ENCODE peak calls at places on chromosomes 11 and 22, in four cellular contexts. O, S, F and E are unnamed samples.

GRCh38 chr11:33375688-33376311 is 118.6 kb downstream of the HIPK3 start:
- DNase-seq in O (no peak), S (peak; percentile 28), F (no peak), E (no peak)

GRCh38 chr11:132032555-132032954 is 662.1 kb downstream of the NTM start:
- DNase-seq in O (no peak), S (peak; percentile 92), F (no peak), E (no peak)

GRCh38 chr11:11378184-11378940 is 25.3 kb upstream of the CSNK2A3 start:
- DNase-seq in O (no peak), S (no peak), F (no peak), E (no peak)

GRCh38 chr11:15497366-15497765 is 382.6 kb downstream of the INSC start:
- DNase-seq in O (no peak), S (no peak), F (no peak), E (no peak)

GRCh38 chr11:44793350-44794090 is 66.8 kb downstream of the TSPAN18 start:
- DNase-seq in O (peak; percentile 18), S (peak; percentile 57), F (peak; percentile 45), E (no peak)

GRCh38 chr22:40922484-40923303 is 28.5 kb upstream of the RBX1 start:
- DNase-seq in O (peak; percentile 47), S (peak; percentile 72), F (peak; percentile 63), E (peak; percentile 40)

GRCh38 chr11:68809506-68809905 is 32.2 kb downstream of the CPT1A start:
- DNase-seq in O (no peak), S (no peak), F (no peak), E (no peak)

GRCh38 chr11:19962795-19963163 is 197.5 kb downstream of the DBX1 start:
- DNase-seq in O (no peak), S (peak; percentile 97), F (no peak), E (no peak)

GRCh38 chr11:119049081-119049480 is 7.9 kb downstream of the HYOU1 start:
- DNase-seq in O (no peak), S (no peak), F (no peak), E (no peak)

GRCh38 chr11:121929581-121929980 is 186.4 kb downstream of the BLID start:
- DNase-seq in O (no peak), S (peak; percentile 38), F (no peak), E (peak; percentile 35)

GRCh38 chr11:65126624-65127274 is 4.6 kb downstream of the MRPL49 start:
- DNase-seq in O (no peak), S (no peak), F (no peak), E (no peak)

GRCh38 chr22:23533328-23533762 is 46.7 kb downstream of the IGLL1 start:
- DNase-seq in O (peak; percentile 58), S (peak; percentile 10), F (peak; percentile 76), E (peak; percentile 59)

GRCh38 chr22:41699264-41700104 is at the start of gene MEI1:
- DNase-seq in O (peak; percentile 25), S (peak; percentile 56), F (no peak), E (no peak)

GRCh38 chr11:60528934-60529333 is 13.7 kb downstream of the MS4A13 start:
- DNase-seq in O (no peak), S (no peak), F (no peak), E (no peak)

GRCh38 chr11:44043157-44043556 is 4.6 kb upstream of the ACCSL start:
- DNase-seq in O (no peak), S (no peak), F (no peak), E (no peak)

GRCh38 chr22:49825436-49825835 is 2.2 kb downstream of the BRD1 start:
- DNase-seq in O (no peak), S (peak; percentile 66), F (no peak), E (peak; percentile 34)

GRCh38 chr22:43876866-43877509 is 14.7 kb upstream of the SULT4A1 start:
- DNase-seq in O (no peak), S (no peak), F (no peak), E (no peak)

DNA sequence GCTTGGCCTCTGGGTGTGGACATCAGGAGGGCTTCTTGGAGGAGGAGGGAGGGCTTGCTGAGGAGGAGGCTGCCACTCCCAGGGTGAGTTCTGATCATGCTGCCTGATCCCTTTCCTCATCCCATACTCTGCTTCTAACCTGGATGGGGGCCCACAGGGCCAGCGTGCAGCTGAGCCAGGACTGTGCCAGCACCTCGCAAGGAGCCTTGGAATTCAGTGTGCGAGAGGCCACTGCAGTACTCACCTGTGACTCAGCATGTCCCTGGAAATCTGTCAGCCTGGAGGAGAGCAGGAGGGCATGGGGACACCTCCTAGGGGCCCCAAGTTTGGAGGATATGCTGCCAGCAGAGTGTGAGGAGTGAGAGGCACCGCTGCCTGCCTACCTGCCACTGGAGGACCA is 4.2 kb upstream of the GAB4 start:
- DNase-seq in O (no peak), S (no peak), F (no peak), E (no peak)
- TF ChIP-seq MAZ in O (no peak), S (no peak), F (no peak), E (no peak)

GRCh38 chr22:35841907-35842518 is 124.3 kb downstream of the APOL5 start:
- DNase-seq in O (no peak), S (no peak), F (no peak), E (no peak)

GRCh38 chr22:35838849-35839646 is 121.4 kb downstream of the APOL5 start:
- DNase-seq in O (peak; percentile 54), S (peak; percentile 82), F (no peak), E (peak; percentile 45)

GRCh38 chr22:35842519-35842913 is 124.8 kb downstream of the APOL5 start:
- DNase-seq in O (no peak), S (no peak), F (no peak), E (no peak)

GRCh38 chr22:35837328-35837727 is 119.7 kb downstream of the APOL5 start:
- DNase-seq in O (no peak), S (no peak), F (no peak), E (no peak)

DNA sequence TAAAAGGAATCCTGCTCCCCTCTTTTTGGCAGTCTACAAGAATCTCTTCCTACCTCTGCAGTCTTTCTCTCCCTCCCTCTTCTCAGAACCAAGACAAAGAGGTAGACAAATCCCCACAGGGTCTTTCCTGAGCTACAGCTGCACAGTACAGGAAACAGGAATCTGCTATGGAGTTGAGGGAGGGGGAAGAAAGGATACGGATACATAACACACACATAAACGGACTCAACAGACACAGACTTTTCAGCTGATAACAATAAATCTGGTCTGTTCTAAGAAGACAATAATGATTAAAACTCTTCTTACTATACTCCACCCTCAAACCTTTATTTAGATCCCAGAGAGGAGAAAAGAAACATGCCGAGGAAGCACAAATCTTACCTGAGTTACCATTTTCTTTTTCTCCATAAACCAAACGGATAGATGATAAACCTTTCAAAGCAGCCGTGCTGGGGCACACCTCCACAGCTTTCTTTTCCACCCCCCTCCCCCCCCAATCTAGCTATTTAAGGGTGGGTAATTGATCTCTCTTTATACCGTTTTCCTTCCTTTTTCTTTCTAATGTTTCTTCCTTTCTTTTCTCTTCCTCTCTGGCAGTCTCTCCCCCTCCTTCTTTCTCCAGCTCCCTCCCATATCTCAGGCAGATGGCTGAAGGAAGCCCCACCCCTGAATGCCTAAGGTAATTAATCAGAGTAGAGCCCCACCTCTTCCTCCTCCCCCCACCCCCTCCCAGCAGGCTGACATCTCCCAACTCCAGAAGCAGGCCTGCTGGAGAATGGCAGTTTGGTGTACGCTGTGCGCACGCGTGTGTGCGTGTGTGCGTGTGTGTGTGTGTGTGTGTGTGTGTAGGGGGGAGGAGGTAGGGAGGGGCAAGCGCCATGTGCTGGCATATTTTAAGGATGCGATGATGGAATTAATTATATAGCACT is 122.4 kb downstream of the APOL5 start:
- DNase-seq in O (peak; percentile 97), S (peak; percentile 98), F (peak; percentile 92), E (no peak)
- TF ChIP-seq MAZ in O (peak; percentile 100), S (peak; percentile 100), F (peak; percentile 89), E (no peak)

DNA sequence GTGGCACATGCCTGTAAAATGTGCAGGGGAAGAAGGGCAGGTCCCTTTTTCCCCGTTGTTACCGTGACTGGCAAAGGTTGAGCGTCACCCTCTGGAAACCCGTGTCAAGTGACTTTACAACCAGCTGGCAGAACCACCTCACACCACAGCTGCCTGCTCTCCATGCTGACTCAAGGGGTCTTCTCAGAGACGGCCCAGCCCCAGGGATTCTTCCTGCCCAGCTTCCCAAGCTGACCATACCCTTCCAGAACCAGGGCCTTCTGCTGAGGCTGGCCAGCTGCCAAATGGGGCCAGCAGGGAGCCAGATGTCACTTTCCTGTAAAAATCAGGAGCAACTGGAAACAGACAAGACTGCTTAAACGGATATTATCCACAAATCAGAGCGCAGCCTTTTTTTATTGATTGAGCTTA is 6.3 kb downstream of the PC start:
- DNase-seq in O (no peak), S (peak; percentile 60), F (no peak), E (no peak)
- TF ChIP-seq MAZ in O (no peak), S (no peak), F (no peak), E (no peak)

DNA sequence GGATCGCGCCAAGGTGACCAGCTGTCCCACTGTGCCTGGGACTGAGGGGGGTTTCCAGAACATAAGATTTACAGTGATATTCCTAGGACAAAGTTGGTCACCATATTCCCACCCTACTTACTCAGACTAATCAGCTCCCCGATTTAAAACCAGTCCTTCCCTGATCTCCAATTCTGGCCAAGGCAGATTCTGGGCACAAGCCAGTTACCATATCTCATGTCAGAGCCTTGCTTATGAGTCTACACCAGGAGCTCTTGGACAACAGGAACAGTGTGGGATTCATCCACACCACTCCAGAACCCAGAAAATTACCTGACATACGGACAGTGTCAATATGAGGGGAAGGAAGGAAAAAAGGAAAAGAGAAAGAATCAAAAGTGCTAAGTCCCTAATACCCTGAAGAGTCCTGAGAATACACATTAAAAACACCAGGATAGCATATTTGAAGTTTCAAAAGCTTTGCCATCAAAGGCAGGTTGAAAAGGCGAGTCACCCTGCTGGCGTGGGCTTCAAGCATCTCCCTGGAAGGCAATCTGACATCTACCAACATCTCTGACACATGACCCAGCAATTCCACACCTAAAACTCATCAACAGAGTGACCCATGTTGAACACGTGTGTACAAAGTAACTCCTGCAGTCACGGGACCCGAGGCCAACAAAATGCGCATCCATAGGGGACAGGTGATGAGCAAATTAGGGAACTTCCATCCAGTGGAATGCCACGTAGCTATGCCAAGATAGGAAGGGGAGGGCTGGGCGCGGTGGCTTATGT is 8.0 kb upstream of the IL2RB start:
- DNase-seq in O (no peak), S (peak; percentile 31), F (no peak), E (no peak)
- TF ChIP-seq MAZ in O (no peak), S (no peak), F (no peak), E (no peak)

GRCh38 chr11:67347964-67348749 is 5.2 kb downstream of the POLD4 start:
- DNase-seq in O (peak; percentile 16), S (peak; percentile 73), F (peak; percentile 81), E (no peak)
- TF ChIP-seq MAZ in O (no peak), S (no peak), F (peak; percentile 59), E (no peak)

GRCh38 chr11:124612045-124612444 is 817 bp downstream of the PANX3 start:
- DNase-seq in O (no peak), S (no peak), F (no peak), E (no peak)

GRCh38 chr11:124611016-124611571 is at the start of gene PANX3:
- DNase-seq in O (no peak), S (no peak), F (no peak), E (no peak)

GRCh38 chr11:124608146-124608545 is 3.1 kb upstream of the PANX3 start:
- DNase-seq in O (no peak), S (no peak), F (peak; percentile 54), E (no peak)

GRCh38 chr11:124612567-124613245 is 1.5 kb downstream of the PANX3 start:
- DNase-seq in O (no peak), S (peak; percentile 23), F (no peak), E (no peak)

DNA sequence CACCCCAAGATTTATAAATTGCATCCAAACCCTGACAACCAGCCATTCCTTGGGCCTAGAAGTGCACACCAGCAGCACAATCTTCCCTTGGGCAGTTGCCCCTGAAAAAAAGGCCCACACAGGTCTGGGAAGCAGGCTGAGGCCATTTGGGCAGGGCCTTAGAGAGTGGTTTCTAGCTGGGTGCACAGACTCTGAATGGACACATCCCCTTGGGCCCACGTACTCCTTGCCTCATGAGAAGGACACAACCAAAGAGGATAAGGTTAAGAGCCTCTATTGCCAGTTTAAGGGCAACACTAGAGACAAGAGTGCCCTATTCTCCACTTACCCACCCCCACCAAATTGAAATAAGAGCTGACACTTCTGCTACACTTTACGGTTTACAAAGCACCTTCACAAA is 933 bp upstream of the PANX3 start:
- DNase-seq in O (no peak), S (no peak), F (no peak), E (no peak)
- TF ChIP-seq MAZ in O (no peak), S (no peak), F (no peak), E (no peak)